ENCODE peak calls at places on chromosome 18, in six cellular contexts. F, T, Z, L, G and M are unnamed samples.
A peak's percentile ranks its signal among the peaks of the same experiment; 100 is the strongest.

GRCh38 chr18:61738488-61738887 is 154.3 kb downstream of the RNF152 start:
- DNase-seq in T (no peak), F (peak; percentile 71), Z (peak; percentile 37), G (no peak), L (no peak), M (no peak)

GRCh38 chr18:49691177-49691608 is 122.1 kb downstream of the ACAA2 start:
- DNase-seq in F (peak; percentile 82), Z (peak; percentile 90), G (peak; percentile 7), T (no peak), L (no peak), M (no peak)

GRCh38 chr18:34223164-34223892 is 1.4 kb downstream of the NOL4 start:
- DNase-seq in L (no peak), T (no peak), G (no peak), Z (no peak), F (peak; percentile 6), M (no peak)

GRCh38 chr18:47209166-47209565 is 33.0 kb upstream of the IER3IP1 start:
- DNase-seq in F (no peak), G (no peak), T (no peak), L (no peak), Z (no peak), M (no peak)

GRCh38 chr18:69758458-69758857 is 189.2 kb downstream of the CD226 start:
- DNase-seq in L (no peak), T (no peak), G (no peak), Z (peak; percentile 8), F (peak; percentile 12), M (no peak)

GRCh38 chr18:31720867-31721266 is 36.5 kb upstream of the B4GALT6 start:
- DNase-seq in T (no peak), F (no peak), L (no peak), Z (no peak), G (no peak), M (no peak)

GRCh38 chr18:8826971-8827370 is 121.6 kb downstream of the MTCL1 start:
- DNase-seq in Z (no peak), L (no peak), T (no peak), G (no peak), F (no peak), M (no peak)

GRCh38 chr18:56508637-56509036 is 129.8 kb downstream of the TXNL1 start:
- DNase-seq in L (no peak), T (no peak), F (no peak), G (no peak), Z (no peak), M (no peak)

GRCh38 chr18:76450912-76451421 is 44.1 kb downstream of the ZNF516 start:
- DNase-seq in G (no peak), L (no peak), F (peak; percentile 78), T (peak; percentile 5), Z (peak; percentile 78), M (peak; percentile 89)

GRCh38 chr18:76565238-76566173 is 70.5 kb upstream of the ZNF516 start:
- DNase-seq in L (no peak), T (no peak), F (peak; percentile 91), G (no peak), Z (peak; percentile 95), M (peak; percentile 97)